ENCODE peak calls at places on chromosome 17, in six cellular contexts. J is A549, C is GM12878, Z is HepG2, L is upper lobe of left lung, R is K562. U is an unnamed sample.

GRCh38 chr17:7445011-7445927 is at the start of gene CHRNB1:
- ATAC-seq in Z (peak), R (peak), J (peak), L (peak), C (peak), U (peak)

GRCh38 chr17:39867891-39868553 is at the start of gene ZPBP2:
- ATAC-seq in R (no peak), L (peak), J (no peak), Z (no peak), C (no peak), U (no peak)

GRCh38 chr17:38591759-38592241 is 14.0 kb downstream of the SRCIN1 start:
- ATAC-seq in L (peak), C (peak), Z (no peak), R (no peak), J (no peak), U (no peak)

GRCh38 chr17:77393274-77393600 is 252.5 kb downstream of the SEC14L1 start:
- ATAC-seq in R (no peak), J (peak), L (no peak), C (no peak), Z (no peak), U (no peak)

GRCh38 chr17:65771704-65772103 is 210.3 kb upstream of the AXIN2 start:
- ATAC-seq in R (no peak), J (no peak), C (no peak), Z (no peak), L (no peak), U (no peak)

GRCh38 chr17:76065754-76066153 is 6.6 kb downstream of the SRP68 start:
- ATAC-seq in C (no peak), Z (no peak), L (no peak), R (no peak), J (no peak), U (no peak)

GRCh38 chr17:5605452-5605851 is 21.1 kb upstream of the NLRP1 start:
- ATAC-seq in C (no peak), J (no peak), R (no peak), Z (no peak), L (no peak), U (no peak)

GRCh38 chr17:61720016-61720795 is 129.2 kb upstream of the NACA2 start:
- ATAC-seq in L (no peak), C (no peak), J (no peak), R (no peak), Z (no peak), U (no peak)

GRCh38 chr17:64081802-64082799 is 47.8 kb downstream of the ERN1 start:
- ATAC-seq in J (peak), L (peak), Z (peak), C (peak), R (peak), U (peak)

GRCh38 chr17:34769899-34770298 is 190.5 kb downstream of the TMEM132E start:
- ATAC-seq in C (no peak), L (no peak), R (no peak), J (no peak), Z (no peak), U (no peak)

GRCh38 chr17:1606352-1606985 is 22.2 kb downstream of the SLC43A2 start:
- ATAC-seq in R (no peak), J (no peak), L (no peak), Z (peak), C (peak), U (no peak)

GRCh38 chr17:45641541-45641940 is 142.6 kb upstream of the CRHR1 start:
- ATAC-seq in J (no peak), C (no peak), L (no peak), Z (no peak), R (no peak), U (no peak)

GRCh38 chr17:60724647-60725046 is 47.0 kb downstream of the BCAS3 start:
- ATAC-seq in L (no peak), J (no peak), R (no peak), Z (no peak), C (peak), U (no peak)

GRCh38 chr17:56499799-56500388 is 93.6 kb upstream of the NOG start:
- ATAC-seq in J (no peak), C (no peak), L (no peak), R (no peak), Z (no peak), U (no peak)

GRCh38 chr17:48491527-48492273 is 39.1 kb downstream of the HOXB1 start:
- ATAC-seq in J (no peak), C (peak), L (no peak), R (peak), Z (no peak), U (no peak)

GRCh38 chr17:46147167-46147749 is 46.0 kb downstream of the KANSL1 start:
- ATAC-seq in J (no peak), C (peak), R (no peak), Z (no peak), L (no peak), U (no peak)

GRCh38 chr17:6953689-6954088 is 42.2 kb upstream of the ALOX12 start:
- ATAC-seq in C (no peak), J (peak), L (no peak), R (no peak), Z (no peak), U (no peak)

GRCh38 chr17:55283256-55283965 is 18.7 kb downstream of the HLF start:
- ATAC-seq in Z (peak), C (no peak), J (no peak), L (no peak), R (peak), U (no peak)

GRCh38 chr17:73196500-73196899 is 3.6 kb downstream of the COG1 start:
- ATAC-seq in R (no peak), C (no peak), J (peak), Z (no peak), L (peak), U (no peak)

GRCh38 chr17:69239611-69240010 is 11.0 kb upstream of the ABCA10 start:
- ATAC-seq in Z (no peak), C (no peak), R (no peak), L (no peak), J (no peak), U (no peak)
- TF ChIP-seq EP300 in Z (no peak), C (no peak), R (no peak), L (no peak), J (no peak), U (no peak)

GRCh38 chr17:43125133-43125966 is at the start of gene BRCA1:
- ATAC-seq in R (peak), L (peak), J (peak), Z (peak), C (peak), U (peak)
- TF ChIP-seq EP300 in R (peak), L (no peak), J (no peak), Z (peak), C (no peak), U (no peak)

DNA sequence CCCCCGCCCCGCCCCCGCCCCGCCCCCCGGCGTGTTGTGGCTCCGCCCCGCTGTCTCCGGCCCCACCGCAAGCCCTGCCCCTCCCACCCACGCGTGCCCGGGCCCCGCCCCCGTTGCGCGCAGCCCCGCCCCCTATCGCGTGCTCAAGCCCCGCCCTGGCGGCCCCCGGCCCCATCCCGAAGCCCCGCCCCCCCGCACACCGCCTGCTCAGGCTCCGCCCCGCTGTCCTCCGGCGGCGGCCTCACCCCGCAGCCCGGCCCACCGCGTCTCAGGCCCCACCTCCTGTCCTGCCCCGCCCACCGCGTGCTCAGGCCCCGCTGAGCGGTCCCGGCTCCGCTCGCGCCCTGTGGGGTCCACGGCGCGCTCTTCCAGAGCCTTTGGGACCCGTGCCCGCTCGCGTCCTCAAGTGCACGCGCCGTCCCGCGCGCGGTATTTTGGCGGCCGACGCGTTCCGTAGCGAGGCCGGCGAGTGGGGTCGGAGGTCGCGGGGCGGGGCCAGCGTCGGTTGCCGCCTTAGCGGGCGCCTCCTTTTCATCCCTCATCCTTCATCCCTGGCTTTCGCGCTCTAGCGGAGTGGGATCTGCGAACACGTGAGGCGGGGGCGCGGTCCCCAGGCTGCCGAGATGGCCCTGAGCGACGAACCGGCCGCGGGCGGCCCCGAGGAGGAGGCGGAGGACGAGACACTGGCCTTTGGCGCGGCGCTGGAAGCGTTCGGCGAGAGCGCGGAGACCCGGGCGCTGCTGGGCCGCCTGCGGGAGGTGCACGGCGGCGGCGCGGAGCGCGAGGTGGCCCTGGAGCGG is at the start of gene TBCD:
- ATAC-seq in J (peak), Z (peak), R (peak), L (peak), C (peak), U (peak)
- TF ChIP-seq EP300 in J (no peak), Z (peak), R (no peak), L (no peak), C (no peak), U (no peak)

GRCh38 chr17:4230142-4230541 is 33.6 kb downstream of the ANKFY1 start:
- ATAC-seq in L (peak), R (no peak), J (peak), C (no peak), Z (no peak), U (peak)
- TF ChIP-seq EP300 in L (no peak), R (no peak), J (no peak), C (no peak), Z (no peak), U (no peak)

GRCh38 chr17:21173543-21173942 is 40.4 kb downstream of the TMEM11 start:
- ATAC-seq in R (no peak), C (no peak), J (no peak), Z (no peak), L (no peak), U (no peak)

GRCh38 chr17:21170829-21171228 is 43.1 kb downstream of the TMEM11 start:
- ATAC-seq in L (no peak), J (no peak), R (no peak), C (no peak), Z (no peak), U (no peak)

GRCh38 chr17:21171309-21171922 is 42.5 kb downstream of the TMEM11 start:
- ATAC-seq in R (no peak), J (no peak), L (no peak), C (peak), Z (no peak), U (no peak)

GRCh38 chr17:21174186-21174585 is 39.8 kb downstream of the TMEM11 start:
- ATAC-seq in J (no peak), L (no peak), R (no peak), Z (no peak), C (no peak), U (no peak)

GRCh38 chr17:21171970-21172510 is 41.9 kb downstream of the TMEM11 start:
- ATAC-seq in C (no peak), Z (no peak), J (no peak), R (no peak), L (no peak), U (no peak)
- TF ChIP-seq EP300 in C (no peak), Z (no peak), J (no peak), R (no peak), L (no peak), U (no peak)

U was measured in gastroesophageal sphincter.